ENCODE peak calls at places on chromosomes 5 and 9, in eight cellular contexts. C is DND-41, T is PC-3, P is PC-9, I is HCT116, M is endothelial cell of umbilical vein, R is SK-N-SH, N is hepatocyte. Y is an unnamed sample.
A peak's percentile ranks its signal among the peaks of the same experiment; 100 is the strongest.

GRCh38 chr9:99634185-99634584 is 187.5 kb upstream of the NR4A3 start:
- DNase-seq in C (no peak), P (no peak), I (no peak), N (no peak), R (no peak), M (no peak), T (no peak), Y (no peak)

GRCh38 chr5:38922199-38922598 is 76.4 kb downstream of the OSMR start:
- DNase-seq in I (peak; percentile 22), N (peak; percentile 68), R (peak; percentile 64), M (peak; percentile 65), C (peak; percentile 51), P (peak; percentile 75), T (peak; percentile 73), Y (peak; percentile 29)

GRCh38 chr5:91141642-91142041 is 241.5 kb downstream of the ARRDC3 start:
- DNase-seq in C (no peak), R (no peak), I (no peak), M (no peak), P (no peak), T (no peak), N (no peak), Y (no peak)

GRCh38 chr5:72295539-72295938 is 24.5 kb downstream of the MRPS27 start:
- DNase-seq in T (no peak), R (no peak), M (no peak), I (no peak), P (no peak), C (no peak), N (no peak), Y (no peak)

GRCh38 chr5:16626696-16627264 is 10.0 kb upstream of the RETREG1 start:
- DNase-seq in I (no peak), M (no peak), R (no peak), P (no peak), T (no peak), C (peak; percentile 45), N (no peak), Y (no peak)

GRCh38 chr9:126056312-126057021 is 270.2 kb upstream of the MVB12B start:
- DNase-seq in P (no peak), R (no peak), T (no peak), C (no peak), N (no peak), I (no peak), M (no peak), Y (no peak)

GRCh38 chr9:130837002-130837511 is 2.0 kb downstream of the ABL1 start:
- DNase-seq in P (no peak), I (no peak), N (no peak), C (no peak), R (peak; percentile 38), T (no peak), M (peak; percentile 28), Y (no peak)

GRCh38 chr9:127796899-127797370 is 5.7 kb upstream of the FPGS start:
- DNase-seq in T (peak; percentile 4), R (no peak), C (peak; percentile 75), I (no peak), P (no peak), M (peak; percentile 68), N (no peak), Y (peak; percentile 87)

GRCh38 chr9:92048924-92049625 is 66.1 kb downstream of the SPTLC1 start:
- DNase-seq in R (no peak), N (peak; percentile 47), M (no peak), P (no peak), C (no peak), T (no peak), I (no peak), Y (no peak)

GRCh38 chr5:131064669-131065371 is 100.2 kb downstream of the HINT1 start:
- DNase-seq in M (no peak), I (no peak), N (no peak), T (no peak), R (no peak), P (no peak), C (no peak), Y (no peak)

GRCh38 chr5:42944989-42945388 is 95.1 kb downstream of the ANXA2R start:
- DNase-seq in P (peak; percentile 76), T (peak; percentile 91), N (peak; percentile 54), I (peak; percentile 24), C (no peak), M (peak; percentile 90), R (no peak), Y (no peak)

GRCh38 chr5:126449751-126450271 is 26.6 kb downstream of the GRAMD2B start:
- DNase-seq in R (no peak), I (no peak), C (peak; percentile 46), M (peak; percentile 49), P (no peak), N (no peak), T (peak; percentile 70), Y (no peak)

GRCh38 chr5:72179816-72180440 is 72.7 kb downstream of the MAP1B start:
- DNase-seq in M (no peak), T (peak; percentile 19), P (no peak), C (no peak), I (no peak), R (no peak), N (no peak), Y (no peak)

GRCh38 chr5:35136386-35136785 is 88.6 kb upstream of the AGXT2 start:
- DNase-seq in R (no peak), I (no peak), T (peak; percentile 95), N (peak; percentile 53), C (peak; percentile 68), M (no peak), P (no peak), Y (no peak)

GRCh38 chr9:87602933-87603643 is 105.4 kb downstream of the DAPK1 start:
- DNase-seq in N (no peak), M (no peak), T (no peak), R (no peak), C (no peak), P (no peak), I (no peak), Y (no peak)
- H3K79me2 ChIP-seq in N (peaks cover 37% of the 10 kb centered on the region), M (no peaks in the 10 kb centered on the region), T (no peaks in the 10 kb centered on the region), R (no peaks in the 10 kb centered on the region), C (no peaks in the 10 kb centered on the region), P (peaks cover 17% of the 10 kb centered on the region), I (no peaks in the 10 kb centered on the region), Y (no peaks in the 10 kb centered on the region)

DNA sequence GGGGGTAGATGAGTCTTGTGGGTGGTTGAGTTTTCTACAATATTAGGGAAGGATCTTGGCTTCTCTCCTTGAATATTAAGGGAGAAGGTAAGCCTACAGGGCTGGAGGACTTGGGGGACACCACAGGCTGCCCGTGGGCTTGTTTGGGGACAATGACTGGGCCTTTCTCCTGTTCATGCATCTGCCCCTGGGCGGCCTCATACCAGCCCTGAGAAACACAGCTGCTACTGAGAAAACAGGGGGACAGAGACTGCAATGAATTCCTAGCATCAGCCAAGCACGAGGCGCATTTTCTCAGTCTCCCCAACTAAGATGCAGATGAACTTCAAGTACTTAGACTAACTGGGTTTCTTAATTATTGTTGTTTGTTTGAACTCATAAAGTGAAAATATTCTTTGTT is 24.6 kb downstream of the C5orf58 start:
- DNase-seq in M (no peak), R (no peak), T (no peak), P (no peak), N (no peak), I (no peak), C (no peak), Y (no peak)
- H4K20me1 ChIP-seq in M (no peaks in the 10 kb centered on the region), R (no peaks in the 10 kb centered on the region), T (no peaks in the 10 kb centered on the region), P (no peaks in the 10 kb centered on the region), N (no peaks in the 10 kb centered on the region), I (no peaks in the 10 kb centered on the region), C (no peaks in the 10 kb centered on the region), Y (no peaks in the 10 kb centered on the region)

GRCh38 chr9:77807295-77807694 is 159.2 kb upstream of the GNA14 start:
- DNase-seq in R (no peak), T (peak; percentile 66), I (no peak), C (no peak), P (no peak), N (peak; percentile 64), M (peak; percentile 79), Y (no peak)

GRCh38 chr9:77809552-77809951 is 161.4 kb upstream of the GNA14 start:
- DNase-seq in I (no peak), T (no peak), M (no peak), C (no peak), P (no peak), N (no peak), R (no peak), Y (no peak)

GRCh38 chr9:77810047-77810446 is 161.9 kb upstream of the GNA14 start:
- DNase-seq in N (no peak), R (no peak), I (no peak), P (no peak), T (no peak), C (no peak), M (no peak), Y (no peak)

GRCh38 chr9:77807846-77808749 is 160.0 kb upstream of the GNA14 start:
- DNase-seq in T (no peak), P (no peak), I (no peak), N (peak; percentile 28), R (no peak), C (peak; percentile 9), M (no peak), Y (no peak)

DNA sequence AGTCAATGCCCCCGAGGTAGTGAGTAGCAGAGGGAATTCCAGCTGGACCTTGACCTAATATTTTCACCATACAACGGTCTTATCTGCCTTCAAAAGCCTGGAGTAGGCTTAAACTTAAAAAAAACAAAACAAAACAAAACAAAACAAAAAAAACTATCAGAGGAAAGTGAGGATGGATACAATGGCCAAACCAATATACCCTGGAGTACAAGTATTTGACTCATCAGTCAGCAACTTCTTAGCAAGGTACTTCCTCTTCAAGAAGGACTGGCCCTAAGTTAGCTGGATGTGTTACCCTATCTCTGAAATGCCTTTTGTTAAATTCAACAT is 160.6 kb upstream of the GNA14 start:
- DNase-seq in M (no peak), N (no peak), R (no peak), C (no peak), P (no peak), T (peak; percentile 4), I (no peak), Y (no peak)
- H3K27ac ChIP-seq in M (no peak overlapping the region), N (peak overlapping the region; percentile 72), R (no peak overlapping the region), C (no peak overlapping the region), P (peak overlapping the region; percentile 46), T (no peak overlapping the region), I (no peak overlapping the region), Y (no peak overlapping the region)

GRCh38 chr9:136020206-136020605 is 59.0 kb upstream of the UBAC1 start:
- DNase-seq in I (no peak), T (no peak), P (no peak), C (no peak), M (no peak), R (peak; percentile 16), N (no peak), Y (no peak)
- H3K79me2 ChIP-seq in I (peaks cover 33% of the 10 kb centered on the region), T (no peaks in the 10 kb centered on the region), P (no peaks in the 10 kb centered on the region), C (no peaks in the 10 kb centered on the region), M (peaks cover 23% of the 10 kb centered on the region), R (peaks cover 76% of the 10 kb centered on the region), N (peaks cover 29% of the 10 kb centered on the region), Y (no peaks in the 10 kb centered on the region)

DNA sequence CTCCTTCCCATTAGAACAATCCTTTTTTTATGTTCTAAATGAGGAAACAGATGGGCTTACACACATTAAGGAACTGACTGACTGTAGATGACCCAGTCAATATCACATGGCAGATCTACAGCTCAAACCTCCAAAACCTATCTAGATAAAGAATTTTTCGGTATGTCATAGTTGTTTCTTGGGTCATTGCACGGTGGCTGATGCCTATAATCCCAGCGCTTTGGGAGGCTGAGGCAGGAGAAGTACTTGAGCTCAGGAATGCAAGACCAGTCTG is 7.1 kb downstream of the CSNK1A1 start:
- DNase-seq in N (no peak), T (no peak), P (no peak), R (no peak), M (peak; percentile 49), C (no peak), I (no peak), Y (no peak)
- H4K20me1 ChIP-seq in N (peaks cover 98% of the 10 kb centered on the region), T (peaks cover 67% of the 10 kb centered on the region), P (peaks cover 87% of the 10 kb centered on the region), R (peaks cover 78% of the 10 kb centered on the region), M (peaks cover 16% of the 10 kb centered on the region), C (peaks cover 57% of the 10 kb centered on the region), I (peaks cover 17% of the 10 kb centered on the region), Y (peaks cover 30% of the 10 kb centered on the region)